ENCODE peak calls at places on chromosomes 5 and 9, in seven cellular contexts. L is lung, Q is BJ, D is IMR-90, O is AG04449, H is fibroblast of villous mesenchyme, N is AG09309. E is an unnamed sample.

GRCh38 chr5:72441861-72442540 is 65.2 kb downstream of the ZNF366 start:
- DNase-seq in L (no peak), Q (peak; percentile 91), D (peak; percentile 97), O (peak; percentile 91), H (peak; percentile 75), N (peak; percentile 89), E (peak; percentile 44)

GRCh38 chr5:144206136-144206535 is 35.5 kb downstream of the KCTD16 start:
- DNase-seq in L (no peak), Q (no peak), D (peak; percentile 51), O (no peak), H (no peak), N (no peak), E (no peak)

GRCh38 chr5:134845335-134845851 is 375 bp upstream of the C5orf24 start:
- DNase-seq in L (no peak), Q (peak; percentile 78), D (peak; percentile 59), O (no peak), H (no peak), N (no peak), E (no peak)

GRCh38 chr5:143395638-143396352 is 7.7 kb downstream of the NR3C1 start:
- DNase-seq in L (no peak), Q (no peak), D (no peak), O (no peak), H (no peak), N (no peak), E (no peak)

GRCh38 chr5:140977003-140977402 is 10.7 kb downstream of the PCDHAC2 start:
- DNase-seq in L (no peak), Q (no peak), D (no peak), O (no peak), H (no peak), N (no peak), E (no peak)

GRCh38 chr9:76373173-76373771 is 21.0 kb downstream of the RFK start:
- DNase-seq in L (no peak), Q (peak; percentile 30), D (peak; percentile 80), O (no peak), H (peak; percentile 73), N (no peak), E (no peak)

GRCh38 chr5:139694556-139695182 is 46.5 kb downstream of the CXXC5 start:
- DNase-seq in L (no peak), Q (no peak), D (peak; percentile 64), O (no peak), H (peak; percentile 38), N (no peak), E (no peak)

GRCh38 chr9:113589890-113590289 is 126.4 kb downstream of the RGS3 start:
- DNase-seq in L (no peak), Q (no peak), D (peak; percentile 66), O (no peak), H (peak; percentile 51), N (no peak), E (no peak)

GRCh38 chr5:175664723-175665122 is 6.9 kb downstream of the HRH2 start:
- DNase-seq in L (no peak), Q (no peak), D (no peak), O (no peak), H (no peak), N (no peak), E (no peak)

GRCh38 chr5:1321576-1321975 is 23.3 kb downstream of the CLPTM1L start:
- DNase-seq in L (no peak), Q (no peak), D (no peak), O (no peak), H (no peak), N (no peak), E (no peak)

GRCh38 chr9:18888241-18888794 is 144.7 kb downstream of the SAXO1 start:
- DNase-seq in L (no peak), Q (no peak), D (peak; percentile 21), O (no peak), H (no peak), N (peak; percentile 43), E (peak; percentile 49)

GRCh38 chr5:59540366-59540765 is 353.2 kb downstream of the PDE4D start:
- DNase-seq in L (no peak), Q (no peak), D (no peak), O (no peak), H (no peak), N (no peak), E (no peak)

GRCh38 chr9:124342402-124342945 is 72.8 kb downstream of the PSMB7 start:
- DNase-seq in L (no peak), Q (peak; percentile 6), D (peak; percentile 65), O (no peak), H (peak; percentile 66), N (peak; percentile 13), E (no peak)

GRCh38 chr5:102796014-102796413 is 40.9 kb downstream of the PAM start:
- DNase-seq in L (no peak), Q (no peak), D (no peak), O (no peak), H (no peak), N (no peak), E (no peak)

GRCh38 chr9:35110327-35110758 is 5.3 kb downstream of the ATOSB start:
- DNase-seq in L (no peak), Q (no peak), D (peak; percentile 43), O (no peak), H (peak; percentile 28), N (no peak), E (no peak)

GRCh38 chr9:107929439-107929838 is 439.9 kb upstream of the KLF4 start:
- DNase-seq in L (peak; percentile 38), Q (no peak), D (peak; percentile 65), O (no peak), H (peak; percentile 69), N (no peak), E (peak; percentile 13)

GRCh38 chr9:32524558-32525461 is 1.2 kb downstream of the RIGI start:
- DNase-seq in L (peak; percentile 44), Q (no peak), D (no peak), O (no peak), H (peak; percentile 9), N (no peak), E (no peak)

GRCh38 chr5:139806726-139807646 is 11.4 kb downstream of the PSD2 start:
- DNase-seq in L (no peak), Q (no peak), D (no peak), O (no peak), H (no peak), N (no peak), E (no peak)

GRCh38 chr9:131651599-131651998 is 88.3 kb downstream of the RAPGEF1 start:
- DNase-seq in L (no peak), Q (no peak), D (peak; percentile 69), O (no peak), H (peak; percentile 70), N (no peak), E (no peak)

GRCh38 chr9:112337547-112337946 is 4.1 kb upstream of the PTBP3 start:
- DNase-seq in L (no peak), Q (no peak), D (no peak), O (no peak), H (no peak), N (no peak), E (no peak)

GRCh38 chr5:114192108-114192507 is 169.8 kb upstream of the KCNN2 start:
- DNase-seq in L (no peak), Q (no peak), D (peak; percentile 88), O (peak; percentile 21), H (no peak), N (peak; percentile 3), E (no peak)

GRCh38 chr9:108296056-108296455 is 559.7 kb downstream of the ACTL7B start:
- DNase-seq in L (no peak), Q (peak; percentile 94), D (peak; percentile 71), O (peak; percentile 50), H (peak; percentile 56), N (peak; percentile 65), E (no peak)

GRCh38 chr9:130433168-130433946 is 11.4 kb upstream of the ASS1 start:
- DNase-seq in L (no peak), Q (no peak), D (peak; percentile 39), O (no peak), H (peak; percentile 47), N (no peak), E (no peak)

DNA sequence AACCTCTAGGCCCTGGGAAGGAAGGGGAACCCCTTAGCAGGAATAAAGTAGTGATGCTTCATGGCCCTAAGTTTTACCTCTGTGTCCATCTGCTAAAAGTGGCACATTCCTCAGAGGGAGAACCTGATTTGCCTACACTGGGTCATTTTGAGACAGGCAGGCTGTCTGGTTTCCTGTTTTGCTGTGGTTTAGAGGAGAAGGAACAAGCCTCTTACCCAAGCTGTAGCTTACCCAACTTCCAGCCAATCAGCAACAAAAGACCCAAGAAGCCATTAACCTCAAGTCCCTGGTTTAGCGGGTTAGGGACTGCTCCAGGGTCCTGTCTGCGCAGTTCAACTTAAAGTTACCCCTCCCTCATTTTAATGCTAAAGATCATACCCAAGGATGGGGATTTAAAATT is 411.0 kb downstream of the MAT2B start:
- DNase-seq in L (peak; percentile 45), Q (no peak), D (peak; percentile 8), O (no peak), H (peak; percentile 37), N (no peak), E (no peak)
- H3K4me3 ChIP-seq in L (no peak overlapping the region), Q (no peak overlapping the region), D (no peak overlapping the region), O (no peak overlapping the region), H (no peak overlapping the region), N (no peak overlapping the region), E (no peak overlapping the region)

GRCh38 chr5:132256783-132257130 is 739 bp upstream of the PDLIM4 start:
- DNase-seq in L (no peak), Q (no peak), D (no peak), O (no peak), H (no peak), N (no peak), E (no peak)
- H3K4me3 ChIP-seq in L (no peak overlapping the region), Q (no peak overlapping the region), D (no peak overlapping the region), O (peak overlapping the region; percentile 79), H (peak overlapping the region; percentile 71), N (no peak overlapping the region), E (peak overlapping the region; percentile 80)

DNA sequence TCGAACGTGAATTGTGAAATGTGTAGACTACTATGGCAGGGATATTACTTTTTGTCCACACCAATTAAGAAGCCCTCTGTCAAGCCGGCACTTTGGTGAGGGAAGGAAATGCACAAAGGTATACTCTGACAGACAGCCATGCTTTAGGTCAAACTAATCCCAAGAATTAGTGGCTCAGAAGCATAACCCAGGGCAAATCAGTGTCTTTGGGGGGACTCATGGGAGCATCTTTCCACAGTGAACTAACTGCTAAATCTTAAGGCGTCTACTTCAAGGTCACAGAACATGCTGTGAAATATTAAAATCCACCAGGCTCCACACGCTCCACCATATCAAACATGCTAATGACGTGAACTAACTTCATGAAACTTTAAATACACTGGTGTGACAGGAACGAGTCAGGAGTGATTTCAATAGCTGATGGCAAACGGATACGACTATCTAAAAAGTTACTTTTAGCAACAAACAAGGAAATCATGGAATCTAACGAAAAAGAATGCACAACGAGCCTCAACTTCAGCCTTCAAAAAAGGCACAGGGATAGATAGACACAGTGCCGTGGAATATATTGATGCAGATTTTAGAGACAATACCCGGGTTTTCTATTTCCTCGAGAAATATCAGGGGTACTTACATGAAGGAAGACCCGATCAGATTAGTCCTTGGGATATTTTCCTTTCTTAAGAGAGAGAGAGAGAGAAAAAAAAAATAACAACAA is 504 bp downstream of the MEF2C start:
- DNase-seq in L (no peak), Q (no peak), D (peak; percentile 4), O (no peak), H (peak; percentile 12), N (no peak), E (no peak)
- H3K4me3 ChIP-seq in L (peak overlapping the region; percentile 71), Q (peak overlapping the region; percentile 71), D (peak overlapping the region; percentile 61), O (peak overlapping the region; percentile 68), H (peak overlapping the region; percentile 72), N (peak overlapping the region; percentile 66), E (peak overlapping the region; percentile 63)

DNA sequence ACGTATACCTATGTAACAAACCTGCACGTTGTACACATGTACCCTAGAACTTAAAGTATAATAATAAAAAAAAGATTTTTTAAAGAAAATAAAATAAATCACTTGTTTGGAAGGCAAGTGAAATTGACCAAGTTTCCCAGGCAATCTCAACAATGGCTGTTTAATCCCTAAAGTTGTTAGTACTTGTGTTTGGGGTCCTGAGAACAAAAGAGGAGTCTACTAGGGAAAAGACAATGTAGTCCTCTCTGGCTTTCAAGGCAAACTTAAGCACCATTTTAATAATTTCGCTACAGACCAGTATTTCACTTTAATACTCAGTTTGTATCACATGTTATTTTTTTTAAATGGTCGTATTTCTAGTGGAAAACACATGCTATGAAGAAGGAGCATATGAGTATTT is 14.2 kb downstream of the CEMIP2 start:
- DNase-seq in L (no peak), Q (no peak), D (no peak), O (no peak), H (no peak), N (no peak), E (no peak)
- H3K4me3 ChIP-seq in L (no peak overlapping the region), Q (no peak overlapping the region), D (no peak overlapping the region), O (no peak overlapping the region), H (no peak overlapping the region), N (no peak overlapping the region), E (no peak overlapping the region)

E was measured in astrocyte of the cerebellum.